ENCODE peak calls at places on chromosome 3, in seven cellular contexts. C, T, G, R, K, Q and P are unnamed samples.

GRCh38 chr3:10395671-10396070 is 74.8 kb upstream of the SEC13 start:
- DNase-seq in C (peak), T (peak), G (no peak), R (no peak), K (no peak), Q (no peak), P (peak)

GRCh38 chr3:54065140-54065539 is 57.2 kb upstream of the CACNA2D3 start:
- DNase-seq in C (no peak), T (peak), G (no peak), R (no peak), K (peak), Q (no peak), P (no peak)

GRCh38 chr3:24096695-24097290 is 151.7 kb downstream of the NR1D2 start:
- DNase-seq in C (no peak), T (no peak), G (no peak), R (no peak), K (no peak), Q (no peak), P (no peak)

GRCh38 chr3:115615001-115615447 is 8.3 kb upstream of the GAP43 start:
- DNase-seq in C (no peak), T (peak), G (no peak), R (no peak), K (peak), Q (peak), P (peak)

GRCh38 chr3:155550386-155550785 is 194.5 kb downstream of the PLCH1 start:
- DNase-seq in C (no peak), T (no peak), G (no peak), R (no peak), K (peak), Q (no peak), P (no peak)

GRCh38 chr3:127135241-127136023 is 57.5 kb upstream of the PRR23E start:
- DNase-seq in C (no peak), T (no peak), G (no peak), R (no peak), K (no peak), Q (no peak), P (no peak)

GRCh38 chr3:9180764-9181117 is 68.7 kb downstream of the SRGAP3 start:
- DNase-seq in C (no peak), T (no peak), G (peak), R (no peak), K (no peak), Q (no peak), P (no peak)

GRCh38 chr3:70963412-70963811 is 620.1 kb downstream of the FOXP1 start:
- DNase-seq in C (no peak), T (no peak), G (no peak), R (no peak), K (no peak), Q (no peak), P (no peak)

GRCh38 chr3:188834349-188834748 is 337.4 kb upstream of the TPRG1 start:
- DNase-seq in C (no peak), T (no peak), G (no peak), R (no peak), K (no peak), Q (no peak), P (no peak)

GRCh38 chr3:42831321-42831713 is 22.1 kb downstream of the ACKR2 start:
- DNase-seq in C (peak), T (peak), G (peak), R (peak), K (peak), Q (peak), P (peak)

GRCh38 chr3:96863129-96863740 is 48.8 kb downstream of the EPHA6 start:
- DNase-seq in C (no peak), T (peak), G (no peak), R (peak), K (peak), Q (peak), P (peak)

GRCh38 chr3:38555926-38556325 is 59.8 kb downstream of the EXOG start:
- DNase-seq in C (no peak), T (no peak), G (no peak), R (no peak), K (no peak), Q (no peak), P (no peak)

GRCh38 chr3:120855665-120856437 is 52.2 kb upstream of the STXBP5L start:
- DNase-seq in C (no peak), T (peak), G (no peak), R (peak), K (peak), Q (no peak), P (peak)

GRCh38 chr3:183242431-183242830 is 10.6 kb upstream of the B3GNT5 start:
- DNase-seq in C (no peak), T (no peak), G (no peak), R (no peak), K (no peak), Q (no peak), P (no peak)